ENCODE peak calls at places on chromosomes 6 and 20, in eight cellular contexts. One of them, this sample, is unnamed.

GRCh38 chr20:1809611-1810510 is 85.3 kb upstream of the SIRPA start:
- DNase-seq in GM12865: no peak
- DNase-seq in occipital lobe: no peak
- DNase-seq in H9: no peak
- DNase-seq in upper lobe of left lung: no peak
- DNase-seq in Kasumi-1: no peak
- DNase-seq in T-helper 2 cell: no peak
- DNase-seq in activated CD4-positive, CD25-positive, alpha-beta regulatory T cell: no peak
- DNase-seq in this sample: peak

GRCh38 chr6:107340881-107341280 is 118.5 kb downstream of the PDSS2 start:
- DNase-seq in activated CD4-positive, CD25-positive, alpha-beta regulatory T cell: no peak
- DNase-seq in upper lobe of left lung: no peak
- DNase-seq in H9: no peak
- DNase-seq in GM12865: no peak
- DNase-seq in occipital lobe: no peak
- DNase-seq in Kasumi-1: no peak
- DNase-seq in T-helper 2 cell: no peak
- DNase-seq in this sample: no peak

GRCh38 chr20:38428800-38429199 is 6.3 kb downstream of the SNHG17 start:
- DNase-seq in H9: no peak
- DNase-seq in T-helper 2 cell: no peak
- DNase-seq in upper lobe of left lung: no peak
- DNase-seq in occipital lobe: no peak
- DNase-seq in Kasumi-1: no peak
- DNase-seq in activated CD4-positive, CD25-positive, alpha-beta regulatory T cell: no peak
- DNase-seq in GM12865: no peak
- DNase-seq in this sample: no peak

GRCh38 chr6:11808054-11808453 is 29.5 kb upstream of the ADTRP start:
- DNase-seq in H9: no peak
- DNase-seq in activated CD4-positive, CD25-positive, alpha-beta regulatory T cell: no peak
- DNase-seq in T-helper 2 cell: no peak
- DNase-seq in Kasumi-1: no peak
- DNase-seq in upper lobe of left lung: no peak
- DNase-seq in GM12865: no peak
- DNase-seq in occipital lobe: no peak
- DNase-seq in this sample: no peak

GRCh38 chr6:31689249-31690110 is 8.6 kb upstream of the LY6G5C start:
- DNase-seq in Kasumi-1: no peak
- DNase-seq in GM12865: no peak
- DNase-seq in T-helper 2 cell: no peak
- DNase-seq in activated CD4-positive, CD25-positive, alpha-beta regulatory T cell: no peak
- DNase-seq in occipital lobe: no peak
- DNase-seq in H9: peak
- DNase-seq in upper lobe of left lung: no peak
- DNase-seq in this sample: no peak

GRCh38 chr6:165049362-165049761 is 260.0 kb downstream of the C6orf118 start:
- DNase-seq in upper lobe of left lung: no peak
- DNase-seq in GM12865: peak
- DNase-seq in activated CD4-positive, CD25-positive, alpha-beta regulatory T cell: no peak
- DNase-seq in occipital lobe: no peak
- DNase-seq in Kasumi-1: peak
- DNase-seq in H9: peak
- DNase-seq in T-helper 2 cell: no peak
- DNase-seq in this sample: no peak

GRCh38 chr6:90109141-90109540 is 187.5 kb downstream of the BACH2 start:
- DNase-seq in T-helper 2 cell: no peak
- DNase-seq in occipital lobe: no peak
- DNase-seq in H9: no peak
- DNase-seq in upper lobe of left lung: no peak
- DNase-seq in activated CD4-positive, CD25-positive, alpha-beta regulatory T cell: no peak
- DNase-seq in Kasumi-1: no peak
- DNase-seq in GM12865: peak
- DNase-seq in this sample: no peak

GRCh38 chr6:82410151-82410621 is 46.6 kb downstream of the TPBG start:
- DNase-seq in T-helper 2 cell: no peak
- DNase-seq in occipital lobe: no peak
- DNase-seq in H9: no peak
- DNase-seq in Kasumi-1: no peak
- DNase-seq in upper lobe of left lung: no peak
- DNase-seq in activated CD4-positive, CD25-positive, alpha-beta regulatory T cell: no peak
- DNase-seq in GM12865: no peak
- DNase-seq in this sample: no peak

GRCh38 chr20:39045676-39046075 is 83.5 kb downstream of the DHX35 start:
- DNase-seq in upper lobe of left lung: no peak
- DNase-seq in GM12865: no peak
- DNase-seq in Kasumi-1: no peak
- DNase-seq in occipital lobe: no peak
- DNase-seq in H9: no peak
- DNase-seq in T-helper 2 cell: no peak
- DNase-seq in activated CD4-positive, CD25-positive, alpha-beta regulatory T cell: no peak
- DNase-seq in this sample: no peak

GRCh38 chr6:78701407-78701806 is 165.9 kb upstream of the IRAK1BP1 start:
- DNase-seq in GM12865: no peak
- DNase-seq in T-helper 2 cell: no peak
- DNase-seq in activated CD4-positive, CD25-positive, alpha-beta regulatory T cell: no peak
- DNase-seq in upper lobe of left lung: no peak
- DNase-seq in H9: no peak
- DNase-seq in occipital lobe: no peak
- DNase-seq in Kasumi-1: no peak
- DNase-seq in this sample: peak

This sample was measured in renal cortical epithelial cell.